ENCODE peak calls at places on chromosomes 12 and 14, in eight cellular contexts. N is stimulated activated CD4-positive, alpha-beta T cell treated with anti-CD3 and anti-CD28 coated beads, Interleukin-12 subunit alpha, Interleukin-12 subunit beta, amount 100 ng/mL, for 4 hours; X is fibroblast of the aortic adventitia; Q is keratinocyte; H is SW480; J is activated T-cell treated with anti-CD3 and anti-CD28 coated beads, Interleukin-2, amount 50 U/mL, for 72 hours; M is stimulated activated CD8-positive, alpha-beta memory T cell treated with anti-CD3 and anti-CD28 coated beads, Interleukin-4, amount 100 ng/mL, for 4 hours; F is NCI-H1417. Z is an unnamed sample.
A peak's percentile ranks its signal among the peaks of the same experiment; 100 is the strongest.

GRCh38 chr12:115661103-115661502 is 616.4 kb downstream of the MED13L start:
- DNase-seq in N (no peak), X (peak; percentile 83), Q (no peak), H (no peak), J (no peak), M (no peak), F (no peak), Z (no peak)

GRCh38 chr12:111255261-111255660 is 113.6 kb downstream of the PHETA1 start:
- DNase-seq in N (no peak), X (no peak), Q (no peak), H (no peak), J (no peak), M (no peak), F (no peak), Z (no peak)

GRCh38 chr12:105331805-105332251 is 1.3 kb downstream of the C12orf75 start:
- DNase-seq in N (no peak), X (no peak), Q (no peak), H (peak; percentile 64), J (peak; percentile 42), M (no peak), F (peak; percentile 79), Z (peak; percentile 50)

GRCh38 chr12:72570601-72571000 is 298.4 kb downstream of the TRHDE start:
- DNase-seq in N (no peak), X (no peak), Q (no peak), H (no peak), J (no peak), M (no peak), F (peak; percentile 14), Z (no peak)

GRCh38 chr14:94974422-94974821 is 182.9 kb downstream of the DICER1 start:
- DNase-seq in N (no peak), X (no peak), Q (no peak), H (no peak), J (no peak), M (no peak), F (no peak), Z (no peak)

GRCh38 chr12:78229491-78230209 is 399.0 kb downstream of the NAV3 start:
- DNase-seq in N (peak; percentile 0), X (peak; percentile 53), Q (no peak), H (peak; percentile 50), J (peak; percentile 29), M (no peak), F (peak; percentile 77), Z (no peak)

GRCh38 chr14:93013368-93013719 is 90.4 kb downstream of the CHGA start:
- DNase-seq in N (no peak), X (peak; percentile 71), Q (no peak), H (peak; percentile 36), J (no peak), M (no peak), F (no peak), Z (no peak)

GRCh38 chr12:93991882-93992415 is 156.4 kb upstream of the PLXNC1 start:
- DNase-seq in N (no peak), X (no peak), Q (no peak), H (no peak), J (no peak), M (no peak), F (no peak), Z (no peak)

GRCh38 chr14:101364503-101365328 is 196.6 kb upstream of the DIO3 start:
- DNase-seq in N (no peak), X (no peak), Q (no peak), H (no peak), J (no peak), M (no peak), F (peak; percentile 69), Z (no peak)

GRCh38 chr14:68140801-68141200 is 321.2 kb downstream of the RAD51B start:
- DNase-seq in N (no peak), X (no peak), Q (no peak), H (no peak), J (no peak), M (no peak), F (no peak), Z (no peak)

GRCh38 chr12:31008241-31008711 is 65.4 kb upstream of the DDX11 start:
- DNase-seq in N (no peak), X (no peak), Q (no peak), H (no peak), J (no peak), M (no peak), F (no peak), Z (no peak)

GRCh38 chr12:48388938-48389337 is 38.2 kb upstream of the ZNF641 start:
- DNase-seq in N (no peak), X (peak; percentile 45), Q (peak; percentile 1), H (no peak), J (no peak), M (no peak), F (no peak), Z (no peak)